ENCODE peak calls at places on chromosomes 1 and 21, in four cellular contexts. R is GM12878, D is HepG2, P is K562. K is an unnamed sample.

GRCh38 chr21:34762761-34763160 is 94.0 kb downstream of the CLIC6 start:
- DNase-seq in P (no peak), R (no peak), D (no peak), K (no peak)

GRCh38 chr1:226915672-226915995 is 24.5 kb upstream of the COQ8A start:
- DNase-seq in D (no peak), R (no peak), P (peak; percentile 42), K (no peak)

GRCh38 chr1:62682531-62682930 is 5.7 kb downstream of the DOCK7 start:
- DNase-seq in P (no peak), R (no peak), D (peak; percentile 39), K (no peak)

GRCh38 chr1:114274621-114275317 is 121.1 kb upstream of the SYT6 start:
- DNase-seq in R (no peak), P (no peak), D (no peak), K (no peak)

GRCh38 chr1:2778220-2778592 is 23.3 kb downstream of the TTC34 start:
- DNase-seq in D (no peak), P (no peak), R (no peak), K (no peak)

GRCh38 chr1:36223373-36223995 is 759 bp upstream of the THRAP3 start:
- DNase-seq in D (no peak), P (peak; percentile 82), R (peak; percentile 39), K (peak; percentile 37)

GRCh38 chr1:239647045-239647444 is 260.7 kb downstream of the CHRM3 start:
- DNase-seq in R (no peak), D (no peak), P (no peak), K (no peak)

GRCh38 chr1:43188106-43188505 is 16.0 kb downstream of the CFAP57 start:
- DNase-seq in P (no peak), D (no peak), R (no peak), K (no peak)

GRCh38 chr1:222369991-222370910 is 177.7 kb downstream of the HHIPL2 start:
- DNase-seq in D (no peak), R (no peak), P (no peak), K (no peak)

GRCh38 chr1:8281843-8282509 is 35.9 kb upstream of the SLC45A1 start:
- DNase-seq in D (peak; percentile 51), R (no peak), P (no peak), K (no peak)

GRCh38 chr1:87600848-87601247 is 272.2 kb downstream of the LMO4 start:
- DNase-seq in D (no peak), P (no peak), R (no peak), K (no peak)

GRCh38 chr1:182193908-182194550 is 132.5 kb upstream of the ZNF648 start:
- DNase-seq in P (no peak), R (no peak), D (no peak), K (no peak)

GRCh38 chr1:47104816-47105215 is 32.4 kb upstream of the CYP4A22 start:
- DNase-seq in R (no peak), D (no peak), P (peak; percentile 6), K (no peak)

GRCh38 chr1:161743231-161743630 is 6.4 kb upstream of the DUSP12 start:
- DNase-seq in R (no peak), P (no peak), D (no peak), K (no peak)

GRCh38 chr1:109570414-109570813 is 22.0 kb downstream of the GNAI3 start:
- DNase-seq in D (no peak), P (no peak), R (no peak), K (no peak)

GRCh38 chr21:16377120-16377658 is 647.4 kb downstream of the USP25 start:
- DNase-seq in D (no peak), P (no peak), R (no peak), K (no peak)

GRCh38 chr1:202697038-202697437 is 13.2 kb downstream of the SYT2 start:
- DNase-seq in D (peak; percentile 56), P (peak; percentile 13), R (no peak), K (no peak)

GRCh38 chr1:55930931-55931271 is 648.5 kb downstream of the PLPP3 start:
- DNase-seq in P (no peak), D (no peak), R (no peak), K (no peak)

GRCh38 chr1:44421374-44422028 is 16.4 kb downstream of the RNF220 start:
- DNase-seq in R (no peak), D (no peak), P (no peak), K (no peak)

GRCh38 chr1:216346521-216346920 is 76.7 kb downstream of the USH2A start:
- DNase-seq in D (no peak), R (no peak), P (no peak), K (no peak)

GRCh38 chr1:99469641-99470040 is 176.3 kb upstream of the PALMD start:
- DNase-seq in P (no peak), D (no peak), R (no peak), K (no peak)

GRCh38 chr1:26285366-26286063 is 5.6 kb downstream of the SH3BGRL3 start:
- DNase-seq in R (no peak), P (peak; percentile 85), D (peak; percentile 73), K (peak; percentile 74)

GRCh38 chr1:145872421-145872891 is 13.2 kb downstream of the ANKRD35 start:
- DNase-seq in R (no peak), D (no peak), P (no peak), K (no peak)

GRCh38 chr1:168129933-168130332 is 6.8 kb downstream of the GPR161 start:
- DNase-seq in P (no peak), R (no peak), D (no peak), K (no peak)

GRCh38 chr1:17713993-17714392 is 41.1 kb upstream of the ACTL8 start:
- DNase-seq in R (no peak), P (no peak), D (no peak), K (peak; percentile 50)

GRCh38 chr1:15177710-15178166 is 24.2 kb downstream of the TMEM51 start:
- DNase-seq in P (peak; percentile 59), D (no peak), R (no peak), K (no peak)

GRCh38 chr1:10835423-10836421 is 39.3 kb upstream of the CASZ1 start:
- DNase-seq in R (no peak), D (peak; percentile 61), P (peak; percentile 76), K (peak; percentile 90)

GRCh38 chr1:207822602-207823451 is 71.0 kb downstream of the CD46 start:
- DNase-seq in R (peak; percentile 96), D (no peak), P (peak; percentile 82), K (peak; percentile 66)

GRCh38 chr1:93692983-93693591 is 11.4 kb upstream of the BCAR3 start:
- DNase-seq in P (no peak), D (peak; percentile 27), R (peak; percentile 63), K (no peak)

DNA sequence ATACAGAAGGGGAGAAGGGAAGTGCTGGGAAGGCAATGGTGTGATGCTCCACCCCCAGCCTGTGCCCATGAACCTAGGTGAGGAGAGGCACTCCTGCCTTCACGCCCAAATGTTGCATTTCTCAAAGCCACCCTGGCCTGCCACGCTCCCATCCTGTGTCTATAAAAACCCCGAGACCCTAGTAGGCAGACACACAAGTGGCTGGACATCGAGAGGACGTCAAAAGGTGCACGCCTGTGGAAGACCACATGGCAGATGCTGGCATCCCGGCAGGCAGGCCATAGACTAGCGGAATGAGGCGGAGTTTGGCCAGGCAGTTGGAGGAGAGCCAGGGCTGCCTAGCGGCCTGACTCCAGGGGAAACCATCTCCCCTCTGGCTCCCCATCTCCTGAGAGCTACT is 1168.5 kb upstream of the ADGRL2 start:
- DNase-seq in R (no peak), D (no peak), P (no peak), K (no peak)
- TF ChIP-seq NFIC in R (no peak), D (no peak), P (no peak), K (no peak)

GRCh38 chr1:230879781-230880180 is 11.5 kb upstream of the C1orf198 start:
- DNase-seq in D (no peak), P (no peak), R (no peak), K (peak; percentile 25)

GRCh38 chr1:230883964-230884363 is 15.6 kb upstream of the C1orf198 start:
- DNase-seq in D (no peak), P (no peak), R (no peak), K (no peak)

DNA sequence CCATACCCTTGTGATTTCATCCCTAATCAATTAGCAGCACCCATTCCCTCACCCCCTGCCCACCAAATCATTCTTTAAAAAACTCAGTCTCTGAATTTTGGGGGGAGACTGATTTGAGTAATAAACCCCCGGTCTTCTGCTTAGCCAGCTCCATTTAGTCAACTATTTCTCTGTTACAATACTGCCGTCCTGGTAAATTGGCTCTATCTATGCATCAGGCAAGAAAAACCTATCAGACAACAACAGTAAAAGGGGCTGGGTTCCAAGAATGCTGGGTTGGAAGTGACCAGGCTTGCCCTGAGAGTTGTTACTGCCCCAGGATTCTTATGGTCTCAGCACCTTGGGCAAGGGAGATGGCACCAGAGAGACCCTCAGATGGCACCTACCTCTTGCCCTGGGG is 16.3 kb upstream of the C1orf198 start:
- DNase-seq in D (no peak), R (no peak), P (no peak), K (no peak)
- TF ChIP-seq CTCF in D (no peak), R (no peak), P (no peak), K (no peak)

DNA sequence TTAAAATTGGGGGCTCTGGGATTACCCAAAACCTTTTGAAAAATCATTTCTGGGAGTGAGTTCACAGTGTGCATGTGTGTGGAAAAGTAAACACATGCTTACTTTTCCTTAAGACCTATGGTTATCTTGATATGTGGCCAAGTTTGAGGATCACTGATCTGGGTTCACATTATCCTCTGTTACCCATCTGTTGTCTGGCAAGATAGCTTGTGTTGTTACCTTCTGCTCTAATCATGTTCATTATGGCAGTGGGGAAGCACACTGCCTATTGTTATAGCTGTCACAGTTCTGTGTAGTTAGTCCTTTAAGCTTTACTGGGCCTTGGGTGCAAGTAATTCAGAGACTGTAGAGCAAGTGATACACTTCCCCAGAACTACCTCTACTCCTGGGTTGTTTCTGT is 5.0 kb downstream of the CTBS start:
- DNase-seq in D (no peak), R (no peak), P (no peak), K (no peak)
- TF ChIP-seq NFIC in D (no peak), R (no peak), P (no peak), K (no peak)

DNA sequence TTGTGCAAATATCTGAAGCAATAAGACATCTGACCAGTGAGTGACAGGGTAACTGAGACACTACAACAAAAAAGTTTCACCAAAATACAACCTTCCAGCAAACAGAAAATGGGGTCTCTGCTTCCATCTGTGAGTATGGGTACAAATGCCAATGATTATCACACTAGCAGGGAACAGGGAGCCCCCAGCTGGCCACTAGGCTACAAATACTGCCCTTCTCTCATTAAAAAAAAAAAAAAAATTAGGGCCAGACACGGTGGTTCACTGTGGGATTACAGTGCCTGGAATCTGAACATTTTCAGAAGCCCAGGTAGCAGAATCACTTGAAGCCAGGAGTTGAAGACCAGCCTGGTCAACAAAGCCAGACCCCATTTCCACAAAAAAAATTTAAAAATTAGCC is 48.4 kb upstream of the EDARADD start:
- DNase-seq in R (no peak), D (peak; percentile 13), P (peak; percentile 50), K (peak; percentile 50)
- TF ChIP-seq CTCF in R (peak; percentile 6), D (peak; percentile 31), P (peak; percentile 40), K (no peak)

GRCh38 chr1:83583351-83584014 is 415.4 kb downstream of the TTLL7 start:
- DNase-seq in D (no peak), P (no peak), R (no peak), K (no peak)
- TF ChIP-seq NFIC in D (no peak), P (no peak), R (no peak), K (no peak)

K was measured in SK-N-SH.